ENCODE peak calls at places on chromosome 14, in five cellular contexts. R, U, Q, M and Z are unnamed samples.

GRCh38 chr14:89630096-89630829 is 213.2 kb upstream of the FOXN3 start:
- DNase-seq in R (no peak), U (peak), Q (no peak), M (peak), Z (no peak)

GRCh38 chr14:51873221-51873893 is 12.9 kb downstream of the GNG2 start:
- DNase-seq in R (no peak), U (no peak), Q (peak), M (peak), Z (peak)

GRCh38 chr14:53187921-53188463 is 34.9 kb upstream of the DDHD1 start:
- DNase-seq in R (no peak), U (no peak), Q (no peak), M (no peak), Z (no peak)

GRCh38 chr14:76761198-76761848 is at the start of gene VASH1:
- DNase-seq in R (peak), U (peak), Q (no peak), M (peak), Z (peak)

GRCh38 chr14:90514015-90514398 is 117.2 kb downstream of the CALM1 start:
- DNase-seq in R (peak), U (no peak), Q (no peak), M (no peak), Z (no peak)

GRCh38 chr14:63308723-63309317 is 9.9 kb downstream of the GPHB5 start:
- DNase-seq in R (peak), U (no peak), Q (no peak), M (peak), Z (no peak)

GRCh38 chr14:42316746-42317145 is 710.1 kb downstream of the LRFN5 start:
- DNase-seq in R (no peak), U (no peak), Q (no peak), M (no peak), Z (no peak)

GRCh38 chr14:90924618-90925345 is 108.6 kb upstream of the TTC7B start:
- DNase-seq in R (no peak), U (no peak), Q (no peak), M (peak), Z (no peak)

GRCh38 chr14:52377940-52378339 is 63.8 kb downstream of the PTGER2 start:
- DNase-seq in R (no peak), U (no peak), Q (no peak), M (no peak), Z (no peak)

GRCh38 chr14:72921396-72921795 is 4.9 kb upstream of the DCAF4 start:
- DNase-seq in R (no peak), U (no peak), Q (no peak), M (no peak), Z (peak)

GRCh38 chr14:100398044-100398443 is 74.9 kb downstream of the SLC25A47 start:
- DNase-seq in R (peak), U (no peak), Q (no peak), M (no peak), Z (no peak)

GRCh38 chr14:56216631-56217379 is 98.6 kb downstream of the PELI2 start:
- DNase-seq in R (no peak), U (peak), Q (no peak), M (peak), Z (no peak)

GRCh38 chr14:51368721-51369163 is 128.7 kb downstream of the TMX1 start:
- DNase-seq in R (no peak), U (no peak), Q (no peak), M (peak), Z (peak)

GRCh38 chr14:45251912-45252311 is 1.1 kb downstream of the MIS18BP1 start:
- DNase-seq in R (no peak), U (no peak), Q (peak), M (peak), Z (peak)

GRCh38 chr14:100531152-100531551 is 56.1 kb downstream of the BEGAIN start:
- DNase-seq in R (no peak), U (peak), Q (no peak), M (no peak), Z (no peak)

GRCh38 chr14:72781476-72782181 is 112.3 kb downstream of the DPF3 start:
- DNase-seq in R (peak), U (no peak), Q (no peak), M (peak), Z (peak)

GRCh38 chr14:57845802-57846531 is 19.9 kb downstream of the SLC35F4 start:
- DNase-seq in R (no peak), U (no peak), Q (no peak), M (peak), Z (peak)

GRCh38 chr14:64060648-64061096 is 207.9 kb downstream of the SYNE2 start:
- DNase-seq in R (peak), U (no peak), Q (no peak), M (peak), Z (no peak)

GRCh38 chr14:80987235-80988032 is 32.0 kb downstream of the TSHR start:
- DNase-seq in R (peak), U (peak), Q (no peak), M (peak), Z (peak)

GRCh38 chr14:58697266-58697926 is 59.6 kb downstream of the DACT1 start:
- DNase-seq in R (no peak), U (no peak), Q (no peak), M (no peak), Z (no peak)

GRCh38 chr14:80959448-80960006 is 4.1 kb downstream of the TSHR start:
- DNase-seq in R (no peak), U (no peak), Q (peak), M (no peak), Z (no peak)

GRCh38 chr14:65623759-65624158 is 211.2 kb downstream of the FUT8 start:
- DNase-seq in R (no peak), U (no peak), Q (no peak), M (no peak), Z (no peak)

GRCh38 chr14:23650506-23650905 is 14.3 kb downstream of the DHRS2 start:
- DNase-seq in R (no peak), U (no peak), Q (no peak), M (no peak), Z (no peak)

GRCh38 chr14:54364555-54365415 is 32.0 kb upstream of the CDKN3 start:
- DNase-seq in R (no peak), U (peak), Q (no peak), M (peak), Z (peak)

GRCh38 chr14:65356327-65356836 is 56.1 kb upstream of the FUT8 start:
- DNase-seq in R (no peak), U (no peak), Q (no peak), M (peak), Z (peak)

GRCh38 chr14:76497550-76498484 is 121.9 kb downstream of the ESRRB start:
- DNase-seq in R (no peak), U (no peak), Q (no peak), M (no peak), Z (no peak)

GRCh38 chr14:94485944-94486841 is 10.2 kb upstream of the SERPINA9 start:
- DNase-seq in R (peak), U (peak), Q (no peak), M (peak), Z (peak)

GRCh38 chr14:41973178-41973577 is 366.5 kb downstream of the LRFN5 start:
- DNase-seq in R (no peak), U (no peak), Q (no peak), M (no peak), Z (no peak)

GRCh38 chr14:74896400-74896799 is 14.7 kb downstream of the DLST start:
- DNase-seq in R (no peak), U (no peak), Q (no peak), M (no peak), Z (no peak)

DNA sequence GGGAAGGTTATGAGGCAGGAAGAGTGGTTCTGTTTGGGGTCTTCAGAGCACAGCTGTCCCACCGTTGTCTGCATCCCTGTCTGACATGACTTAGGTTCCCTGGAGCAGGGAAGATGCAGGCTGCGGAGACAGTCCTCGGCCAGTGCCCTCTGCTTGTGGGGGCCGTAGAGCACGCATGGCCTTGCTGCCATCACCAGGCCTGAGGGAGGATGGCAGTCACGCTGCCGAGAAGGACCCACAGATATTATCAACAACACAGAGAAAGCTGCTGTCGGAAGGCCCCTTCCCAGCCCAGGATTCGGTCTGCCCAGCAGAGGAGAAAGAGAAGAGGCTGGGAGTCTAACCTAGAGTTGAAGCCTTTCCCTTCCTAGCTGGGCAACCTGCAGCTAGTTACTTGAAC is 35.0 kb downstream of the ERH start:
- DNase-seq in R (peak), U (peak), Q (no peak), M (peak), Z (peak)
- TF ChIP-seq CTCF in R (peak), U (peak), Q (peak), M (peak), Z (peak)

DNA sequence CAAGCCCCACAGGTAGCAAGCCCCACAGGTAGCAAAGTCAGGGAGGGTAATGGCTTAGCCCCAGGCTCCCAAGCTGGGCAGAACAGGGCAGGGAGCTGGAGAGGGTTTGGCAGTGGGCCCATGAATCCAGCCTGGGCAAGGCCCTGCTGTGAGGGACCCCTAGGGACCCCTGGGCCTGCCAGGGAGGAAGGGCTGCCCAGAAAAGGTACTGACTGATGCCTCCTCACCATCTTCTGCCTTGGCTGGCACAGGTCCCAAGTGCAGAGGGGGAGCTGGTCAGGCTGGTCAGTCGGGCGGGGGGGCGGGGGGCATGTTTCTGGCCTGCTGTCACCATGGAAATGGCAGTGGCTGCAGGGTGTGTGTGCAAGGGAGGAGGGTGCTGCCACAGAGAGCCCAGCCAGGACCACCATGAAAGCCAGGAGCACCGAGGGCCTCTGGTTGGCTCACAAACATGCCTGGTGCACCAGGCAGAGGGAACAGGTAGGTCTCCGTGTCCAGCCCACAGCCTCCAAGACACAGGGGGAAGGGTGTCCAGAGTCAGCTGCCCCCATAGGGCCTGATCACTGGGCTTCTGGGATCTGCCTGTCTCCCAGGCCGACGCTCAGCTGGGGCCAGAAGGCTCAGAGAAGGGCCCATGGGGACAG is 1.5 kb upstream of the CRIP2 start:
- DNase-seq in R (no peak), U (peak), Q (no peak), M (no peak), Z (no peak)
- H3K4me3 ChIP-seq in R (peak), U (peak), Q (no peak), M (no peak), Z (no peak)

DNA sequence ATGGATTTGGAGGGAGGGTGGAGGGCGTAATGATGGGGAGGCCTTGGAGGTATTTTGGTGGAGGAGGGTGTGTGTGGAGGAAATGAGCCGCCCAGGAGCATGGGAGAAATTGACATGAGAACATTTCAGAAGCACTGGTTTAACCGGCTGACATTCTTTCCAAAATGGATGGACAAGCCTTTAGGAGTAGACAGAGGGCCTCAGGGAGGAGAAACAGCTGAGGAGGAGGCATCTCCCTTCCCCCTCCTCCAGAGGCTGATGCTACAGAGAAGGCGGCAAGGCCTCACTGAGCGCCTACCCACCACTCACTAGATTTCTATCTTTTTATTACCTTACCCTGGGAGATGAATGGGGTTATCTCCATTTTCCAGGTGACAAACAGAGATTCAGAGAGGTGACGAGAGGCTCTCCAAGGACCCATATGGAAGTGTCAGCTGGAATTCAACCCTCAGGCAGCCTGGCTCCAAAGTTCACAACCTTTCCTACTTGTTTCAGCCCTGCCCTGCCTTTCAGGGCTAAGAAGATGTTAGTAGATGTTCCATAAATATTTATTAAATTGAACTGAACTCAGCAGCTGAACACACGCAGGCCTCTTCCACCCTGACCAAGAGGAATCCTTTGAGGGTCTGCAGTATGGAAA is 289.6 kb downstream of the ZFP36L1 start:
- DNase-seq in R (peak), U (no peak), Q (no peak), M (no peak), Z (no peak)
- TF ChIP-seq CTCF in R (no peak), U (no peak), Q (no peak), M (no peak), Z (no peak)

GRCh38 chr14:22429546-22429945 is 159.5 kb downstream of the DAD1 start:
- DNase-seq in R (no peak), U (no peak), Q (no peak), M (no peak), Z (no peak)

GRCh38 chr14:22427771-22428228 is 161.2 kb downstream of the DAD1 start:
- DNase-seq in R (peak), U (peak), Q (no peak), M (peak), Z (peak)

GRCh38 chr14:22432348-22432976 is 156.6 kb downstream of the DAD1 start:
- DNase-seq in R (no peak), U (no peak), Q (no peak), M (peak), Z (peak)

GRCh38 chr14:22426711-22427110 is 162.3 kb downstream of the DAD1 start:
- DNase-seq in R (no peak), U (no peak), Q (no peak), M (no peak), Z (no peak)

GRCh38 chr14:22428681-22429315 is 160.2 kb downstream of the DAD1 start:
- DNase-seq in R (no peak), U (no peak), Q (no peak), M (peak), Z (no peak)
- H3K4me3 ChIP-seq in R (no peak), U (no peak), Q (no peak), M (no peak), Z (no peak)

DNA sequence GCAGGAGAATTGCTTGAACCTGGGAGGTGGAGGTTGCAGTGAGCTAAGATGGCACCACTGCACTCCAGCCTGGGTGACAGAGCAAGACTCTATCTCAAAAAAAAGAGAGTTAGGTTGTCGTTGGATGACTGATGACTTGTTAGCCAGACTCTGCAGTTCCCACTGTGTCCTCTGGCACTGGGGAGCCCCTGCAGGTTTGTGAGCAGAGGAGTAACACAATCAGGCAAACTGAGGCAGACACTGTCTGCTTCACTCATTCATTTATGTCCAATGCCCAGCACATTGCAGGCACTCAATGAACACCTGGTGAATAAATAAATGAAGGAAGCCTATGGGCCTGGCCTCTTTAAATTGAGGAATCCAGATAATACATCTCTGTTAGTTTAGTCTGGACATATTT is 41.2 kb upstream of the BCL11B start:
- DNase-seq in R (no peak), U (no peak), Q (no peak), M (no peak), Z (no peak)
- TF ChIP-seq CTCF in R (no peak), U (no peak), Q (no peak), M (no peak), Z (no peak)

DNA sequence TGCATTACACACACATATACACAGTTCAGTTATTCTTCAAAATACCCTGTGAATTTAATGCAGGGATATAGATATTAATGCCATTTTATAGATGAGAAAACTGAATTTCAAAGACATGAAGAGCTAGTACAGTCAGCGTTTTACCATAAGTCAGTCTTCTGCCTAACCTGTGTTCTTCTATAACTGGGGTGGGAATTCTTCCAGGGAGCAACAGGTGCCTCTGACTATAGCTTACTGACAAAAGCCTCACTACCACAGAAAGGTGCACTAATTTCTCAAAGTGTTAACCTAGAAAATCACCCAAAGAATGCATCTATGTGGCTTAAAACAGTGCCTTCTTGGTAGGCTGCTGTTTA is 84.4 kb downstream of the STXBP6 start:
- DNase-seq in R (no peak), U (no peak), Q (no peak), M (no peak), Z (no peak)
- H3K4me3 ChIP-seq in R (no peak), U (peak), Q (no peak), M (no peak), Z (no peak)

GRCh38 chr14:106417224-106418049 is 891.1 kb downstream of the TMEM121 start:
- DNase-seq in R (peak), U (peak), Q (peak), M (peak), Z (no peak)
- TF ChIP-seq CTCF in R (peak), U (peak), Q (peak), M (peak), Z (peak)

GRCh38 chr14:96757456-96757855 is 39.7 kb upstream of the VRK1 start:
- DNase-seq in R (no peak), U (no peak), Q (no peak), M (no peak), Z (no peak)
- H3K4me3 ChIP-seq in R (no peak), U (no peak), Q (no peak), M (no peak), Z (no peak)

GRCh38 chr14:103770902-103771301 is 55.3 kb downstream of the ZFYVE21 start:
- DNase-seq in R (no peak), U (no peak), Q (no peak), M (no peak), Z (no peak)
- TF ChIP-seq CTCF in R (no peak), U (no peak), Q (no peak), M (no peak), Z (no peak)

GRCh38 chr14:60515244-60515695 is 6.3 kb downstream of the SIX6 start:
- DNase-seq in R (no peak), U (no peak), Q (no peak), M (no peak), Z (no peak)

GRCh38 chr14:60510976-60511599 is 2.1 kb downstream of the SIX6 start:
- DNase-seq in R (no peak), U (no peak), Q (no peak), M (no peak), Z (no peak)

GRCh38 chr14:60515696-60516284 is 6.8 kb downstream of the SIX6 start:
- DNase-seq in R (no peak), U (no peak), Q (no peak), M (no peak), Z (no peak)

GRCh38 chr14:60512952-60513554 is 4.1 kb downstream of the SIX6 start:
- DNase-seq in R (no peak), U (no peak), Q (no peak), M (no peak), Z (no peak)

DNA sequence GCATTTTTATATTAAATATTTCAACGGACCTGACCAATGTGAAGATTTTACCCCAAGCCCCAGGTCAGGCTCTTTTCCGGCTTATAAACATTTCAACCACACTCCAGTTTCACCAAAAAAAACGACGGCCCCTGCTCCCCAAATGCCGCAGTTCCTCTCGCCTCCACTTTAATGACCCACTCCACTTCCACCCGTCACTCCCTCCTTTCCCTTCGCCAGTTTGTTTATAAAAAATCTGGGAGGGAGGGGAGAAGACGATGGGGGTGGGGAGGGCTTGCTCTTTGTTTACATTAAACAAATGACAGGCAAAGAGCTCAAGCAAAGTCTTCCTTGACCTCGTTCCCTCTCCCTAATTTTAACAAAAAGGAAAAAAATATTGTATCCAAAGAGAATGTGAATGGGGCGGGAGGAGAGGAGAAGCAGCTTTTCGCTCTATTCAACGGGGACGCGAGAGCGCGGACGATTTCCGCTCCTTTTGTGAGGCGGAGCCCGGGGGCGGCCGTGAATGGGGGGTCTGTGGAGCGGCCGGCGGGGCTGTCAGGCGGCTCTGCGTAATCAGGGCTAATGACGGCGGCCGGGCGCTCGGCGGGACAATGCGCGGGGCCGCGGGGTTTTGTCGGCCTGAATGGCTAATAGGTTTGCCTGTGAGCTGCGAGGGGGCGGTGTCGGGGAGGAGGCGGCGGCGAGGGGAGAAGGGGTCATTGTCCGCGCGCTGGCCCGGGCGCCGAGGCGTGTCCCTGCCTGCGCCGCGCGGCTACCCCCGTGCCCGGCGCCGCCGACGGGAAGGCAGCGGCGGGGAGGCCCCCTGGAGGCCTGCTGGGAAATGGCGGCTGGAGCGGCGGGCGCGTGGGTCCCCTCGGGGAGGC is 5.7 kb downstream of the SIX6 start:
- DNase-seq in R (no peak), U (no peak), Q (no peak), M (no peak), Z (no peak)
- H3K4me3 ChIP-seq in R (no peak), U (peak), Q (peak), M (peak), Z (peak)